ENCODE peak calls at places on chromosomes 16 and 17, in six cellular contexts. O is naive thymus-derived CD8-positive, alpha-beta T cell; G is T follicular helper cell; W is stimulated activated CD4-positive, alpha-beta T cell treated with anti-CD3 and anti-CD28 coated beads, Interleukin-15, amount 100 ng/mL, for 1 hour; J is midbrain; Y is skeletal muscle cell. V is an unnamed sample.

GRCh38 chr17:45368661-45369060 is 51.8 kb upstream of the MAP3K14 start:
- DNase-seq in G (no peak), J (no peak), Y (peak), W (no peak), O (no peak), V (no peak)

GRCh38 chr16:11361043-11361442 is 15.8 kb downstream of the RMI2 start:
- DNase-seq in J (no peak), G (no peak), Y (no peak), W (no peak), O (no peak), V (no peak)

GRCh38 chr17:60586288-60586974 is 13.6 kb upstream of the PPM1D start:
- DNase-seq in O (no peak), Y (no peak), J (no peak), W (no peak), G (no peak), V (no peak)

GRCh38 chr16:22816475-22816874 is 2.5 kb downstream of the HS3ST2 start:
- DNase-seq in J (no peak), O (no peak), Y (no peak), G (no peak), W (no peak), V (no peak)

GRCh38 chr16:24986512-24987303 is 28.5 kb downstream of the ARHGAP17 start:
- DNase-seq in W (no peak), J (no peak), G (no peak), O (no peak), Y (peak), V (no peak)

GRCh38 chr16:65822148-65822547 is 544.3 kb upstream of the CDH5 start:
- DNase-seq in O (no peak), W (no peak), G (no peak), J (no peak), Y (no peak), V (no peak)

GRCh38 chr16:27498916-27499658 is 50.6 kb downstream of the GTF3C1 start:
- DNase-seq in O (no peak), Y (no peak), G (no peak), J (no peak), W (no peak), V (no peak)

GRCh38 chr17:42553161-42553818 is 567 bp downstream of the HSD17B1 start:
- DNase-seq in O (no peak), W (no peak), G (no peak), J (no peak), Y (no peak), V (no peak)

GRCh38 chr16:11674818-11675560 is 6.7 kb downstream of the SNN start:
- DNase-seq in W (no peak), J (no peak), O (peak), G (no peak), Y (no peak), V (no peak)

GRCh38 chr17:75652934-75653549 is 13.9 kb downstream of the RECQL5 start:
- DNase-seq in Y (no peak), O (peak), J (no peak), W (no peak), G (no peak), V (no peak)

GRCh38 chr16:73091199-73091598 is 43.3 kb upstream of the ZFHX3 start:
- DNase-seq in G (no peak), J (no peak), W (no peak), Y (no peak), O (no peak), V (no peak)

GRCh38 chr16:25875956-25876608 is 184.3 kb downstream of the HS3ST4 start:
- DNase-seq in G (no peak), Y (no peak), O (no peak), W (no peak), J (peak), V (no peak)

GRCh38 chr16:21638573-21638975 is 13.8 kb downstream of the IGSF6 start:
- DNase-seq in J (no peak), Y (peak), O (no peak), G (no peak), W (no peak), V (no peak)

GRCh38 chr17:42407289-42407836 is 15.7 kb downstream of the CAVIN1 start:
- DNase-seq in J (peak), Y (no peak), G (peak), O (peak), W (peak), V (peak)

GRCh38 chr17:44171931-44172455 is 1.5 kb downstream of the ASB16 start:
- DNase-seq in O (no peak), J (no peak), G (no peak), W (no peak), Y (no peak), V (no peak)

GRCh38 chr17:56172517-56172982 is 19.3 kb downstream of the ANKFN1 start:
- DNase-seq in Y (no peak), J (peak), W (no peak), G (no peak), O (no peak), V (no peak)

V was measured in T-helper 9 cell.